ENCODE peak calls at places on chromosomes 16 and 17, in four cellular contexts. E is HL-60, H is GM23338, G is IMR-90. A is an unnamed sample.

GRCh38 chr17:66904760-66905637 is 59.5 kb upstream of the CACNG4 start:
- DNase-seq in H (no peak), E (no peak), G (peak), A (no peak)

GRCh38 chr17:39655105-39655504 is 10.0 kb upstream of the TCAP start:
- DNase-seq in E (no peak), H (no peak), G (no peak), A (no peak)

GRCh38 chr17:29615048-29615385 is 7.7 kb downstream of the CORO6 start:
- DNase-seq in E (peak), G (no peak), H (peak), A (peak)

GRCh38 chr17:30148376-30148775 is 31.8 kb downstream of the NSRP1 start:
- DNase-seq in E (no peak), G (no peak), H (no peak), A (no peak)

GRCh38 chr16:57991551-57992059 is 8.9 kb downstream of the ZNF319 start:
- DNase-seq in H (no peak), E (no peak), G (no peak), A (no peak)

GRCh38 chr17:70017941-70018340 is 57.1 kb upstream of the KCNJ16 start:
- DNase-seq in G (no peak), E (no peak), H (no peak), A (no peak)

GRCh38 chr17:39735882-39736281 is 1.9 kb upstream of the GRB7 start:
- DNase-seq in E (no peak), G (no peak), H (no peak), A (no peak)

GRCh38 chr17:40597168-40598020 is 32.1 kb upstream of the CCR7 start:
- DNase-seq in H (no peak), E (no peak), G (no peak), A (no peak)

GRCh38 chr16:49213594-49213993 is 68.0 kb downstream of the CBLN1 start:
- DNase-seq in H (peak), E (no peak), G (no peak), A (no peak)

GRCh38 chr17:37570527-37571093 is 38.6 kb downstream of the SYNRG start:
- DNase-seq in E (peak), H (peak), G (peak), A (peak)

GRCh38 chr17:17032131-17032692 is 10.0 kb upstream of the MPRIP start:
- DNase-seq in G (peak), E (no peak), H (no peak), A (no peak)

GRCh38 chr16:88511911-88512310 is 58.3 kb upstream of the ZC3H18 start:
- DNase-seq in H (no peak), E (no peak), G (no peak), A (no peak)

GRCh38 chr16:11597737-11598136 is 11.0 kb upstream of the LITAF start:
- DNase-seq in G (no peak), H (no peak), E (peak), A (no peak)

GRCh38 chr16:15523092-15523541 is 88.7 kb downstream of the BMERB1 start:
- DNase-seq in G (no peak), H (no peak), E (peak), A (no peak)

GRCh38 chr17:79922161-79922569 is 82.9 kb upstream of the CBX4 start:
- DNase-seq in G (no peak), H (no peak), E (no peak), A (peak)

GRCh38 chr17:15284537-15284936 is 19.4 kb upstream of the PMP22 start:
- DNase-seq in G (no peak), E (no peak), H (no peak), A (no peak)

GRCh38 chr16:88350922-88351321 is 31.8 kb upstream of the ZNF469 start:
- DNase-seq in H (no peak), G (no peak), E (no peak), A (no peak)

GRCh38 chr16:11259288-11259621 is 3.3 kb upstream of the SOCS1 start:
- DNase-seq in H (no peak), G (no peak), E (no peak), A (no peak)

DNA sequence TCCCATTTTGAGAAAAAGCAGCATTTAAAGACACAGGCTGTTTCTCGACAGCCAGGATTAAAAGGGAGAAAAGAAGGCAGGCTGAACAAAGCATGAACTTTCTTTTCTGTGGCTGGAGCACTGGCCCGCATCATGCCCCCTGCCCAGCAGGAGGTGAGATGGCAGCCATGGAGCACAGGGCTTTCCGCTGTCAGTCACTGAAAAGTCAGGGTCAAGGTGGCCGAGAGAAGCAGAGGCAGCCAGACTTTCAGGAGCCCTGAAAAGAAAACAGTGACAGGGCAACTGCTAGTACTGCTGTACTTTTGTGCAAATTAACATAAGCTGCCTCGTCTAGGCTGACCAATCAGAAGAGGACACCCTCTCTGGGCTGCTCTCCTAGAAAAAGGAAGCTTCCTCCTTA is 5.8 kb upstream of the GP2 start:
- DNase-seq in G (no peak), H (no peak), E (no peak), A (peak)
- TF ChIP-seq CTCF in G (no peak), H (no peak), E (no peak), A (no peak)

GRCh38 chr16:84667600-84668309 is 19.4 kb downstream of the KLHL36 start:
- DNase-seq in H (no peak), G (no peak), E (no peak), A (no peak)

GRCh38 chr16:84662471-84662870 is 14.2 kb downstream of the KLHL36 start:
- DNase-seq in G (peak), E (no peak), H (no peak), A (no peak)

GRCh38 chr16:84663433-84664101 is 15.3 kb downstream of the KLHL36 start:
- DNase-seq in G (no peak), H (no peak), E (no peak), A (no peak)

GRCh38 chr16:84665843-84666242 is 17.5 kb downstream of the KLHL36 start:
- DNase-seq in H (no peak), G (no peak), E (no peak), A (no peak)

DNA sequence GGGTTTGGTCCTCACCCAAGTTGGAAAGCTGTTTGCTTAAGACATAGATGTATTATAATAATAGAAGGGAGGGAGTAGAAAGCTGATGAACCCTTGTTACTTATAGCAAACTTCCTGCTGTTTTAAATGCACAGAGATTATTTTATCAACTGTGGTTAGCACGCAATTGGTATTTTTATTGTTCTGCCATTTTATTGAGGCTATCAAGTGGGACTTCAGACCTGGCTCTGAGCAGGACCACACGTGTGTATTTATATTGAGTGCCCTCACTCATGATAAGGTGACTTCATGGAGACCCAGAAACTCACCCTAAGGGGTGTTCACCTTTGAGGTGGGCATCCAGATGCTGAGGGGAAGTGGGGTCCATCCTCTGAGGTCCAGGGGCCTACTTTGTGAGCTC is 17.0 kb downstream of the KLHL36 start:
- DNase-seq in H (no peak), G (no peak), E (no peak), A (no peak)
- TF ChIP-seq CTCF in H (no peak), G (no peak), E (no peak), A (no peak)

DNA sequence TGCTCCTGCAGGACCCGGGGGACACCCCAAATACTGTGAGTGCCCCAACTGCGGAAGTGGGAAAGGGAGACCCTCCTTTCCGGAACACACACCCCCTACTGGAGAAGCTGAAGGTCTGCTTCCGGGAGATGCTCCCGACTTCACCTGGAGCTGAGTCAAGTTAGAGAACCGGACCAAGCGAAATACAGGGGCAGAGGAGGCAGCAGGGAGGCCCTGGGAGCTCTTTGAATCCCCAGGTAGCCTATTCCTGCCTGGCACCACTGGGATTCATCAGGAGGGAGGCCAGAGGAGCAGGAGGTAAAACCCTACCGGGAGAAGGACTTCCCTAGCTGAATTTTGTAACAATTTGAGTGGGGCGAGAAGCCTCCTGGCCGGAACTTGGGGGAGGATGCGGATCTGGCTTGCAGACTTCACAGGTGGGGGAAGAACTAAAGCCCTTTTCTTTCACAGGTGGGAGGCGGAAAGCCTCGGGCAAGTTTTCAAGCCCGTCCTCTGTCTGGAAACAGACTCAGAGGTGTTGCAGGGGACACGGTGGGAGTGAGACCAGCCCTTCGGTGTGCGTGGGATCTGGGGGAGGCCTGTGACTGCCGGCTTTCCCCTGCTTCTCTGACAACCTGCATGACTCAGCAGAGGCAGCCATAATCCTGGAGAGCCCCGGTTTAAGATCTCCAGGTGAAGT is 22.4 kb upstream of the TEKT1 start:
- DNase-seq in E (no peak), H (peak), G (no peak), A (no peak)
- TF ChIP-seq CTCF in E (no peak), H (peak), G (no peak), A (peak)

GRCh38 chr16:70715113-70715711 is 29.4 kb upstream of the MTSS2 start:
- DNase-seq in E (no peak), G (peak), H (no peak), A (peak)
- TF ChIP-seq CTCF in E (no peak), G (peak), H (no peak), A (no peak)

GRCh38 chr16:31006589-31006988 is 3.8 kb downstream of the STX1B start:
- DNase-seq in G (no peak), H (no peak), E (no peak), A (no peak)
- TF ChIP-seq CTCF in G (no peak), H (no peak), E (no peak), A (no peak)

GRCh38 chr16:63530208-63530607 is 1494.0 kb upstream of the CDH8 start:
- DNase-seq in H (peak), E (no peak), G (no peak), A (no peak)
- TF ChIP-seq CTCF in H (peak), E (no peak), G (no peak), A (no peak)

DNA sequence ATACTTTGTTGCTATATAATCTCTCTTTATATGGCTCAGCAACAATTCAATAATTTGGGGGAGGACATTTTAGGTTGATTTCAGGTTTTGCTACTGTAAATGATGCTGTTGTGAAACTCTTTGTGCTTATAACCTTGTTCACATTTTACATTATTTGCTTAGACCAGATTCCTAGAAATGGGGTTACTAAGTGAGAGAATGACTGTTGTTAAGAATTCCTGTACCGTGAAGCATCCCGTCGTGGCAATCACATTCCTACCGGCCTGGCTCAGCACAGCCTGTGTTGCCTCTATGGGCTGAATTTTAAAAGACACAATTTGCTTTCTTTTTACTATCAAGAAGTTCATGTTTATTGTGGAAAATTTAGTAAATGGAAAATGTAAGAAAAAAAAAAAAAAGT is 31.4 kb downstream of the B9D1 start:
- DNase-seq in H (no peak), E (no peak), G (peak), A (no peak)
- TF ChIP-seq CTCF in H (no peak), E (no peak), G (peak), A (no peak)

DNA sequence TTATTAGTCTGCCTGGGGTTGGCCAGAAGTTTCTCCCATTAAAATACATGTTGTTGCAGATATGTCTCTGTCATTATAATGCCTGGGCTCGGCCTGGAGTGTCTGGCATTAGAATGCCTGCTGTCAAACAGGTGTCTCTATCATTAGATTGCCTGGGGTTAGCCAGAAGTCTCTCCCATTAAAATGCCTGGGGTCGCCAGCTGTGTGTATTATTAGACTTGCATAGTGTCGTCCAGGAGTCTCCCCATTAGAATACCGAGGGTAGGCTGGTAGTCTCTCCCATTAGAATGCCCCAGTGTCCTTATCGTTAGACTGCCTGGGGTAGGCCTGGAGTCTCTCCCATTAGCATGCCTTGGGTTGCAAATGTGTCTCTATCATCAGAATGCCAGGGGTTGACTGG is 2270.8 kb downstream of the TP53TG3F start:
- DNase-seq in E (no peak), H (no peak), G (no peak), A (no peak)
- TF ChIP-seq CTCF in E (no peak), H (no peak), G (no peak), A (no peak)